ENCODE peak calls at places on chromosomes 11 and 22, in seven cellular contexts. I is brain microvascular endothelial cell, W is AG04449, Q is neural crest cell, H is GM10248, J is HL-60, X is lower lobe of right lung. T is an unnamed sample.

GRCh38 chr22:21624120-21624879 is 5.5 kb downstream of the YDJC start:
- DNase-seq in W (no peak), J (no peak), Q (peak; percentile 33), I (no peak), H (no peak), X (no peak), T (peak; percentile 68)

GRCh38 chr22:49209452-49210195 is 618.0 kb downstream of the BRD1 start:
- DNase-seq in W (no peak), X (peak; percentile 39), I (no peak), H (no peak), Q (no peak), J (no peak), T (no peak)

GRCh38 chr22:33188316-33188715 is 130.1 kb upstream of the SYN3 start:
- DNase-seq in X (no peak), J (no peak), W (no peak), Q (no peak), H (no peak), I (no peak), T (no peak)

GRCh38 chr22:24435861-24436351 is 8.5 kb downstream of the ADORA2A start:
- DNase-seq in H (no peak), Q (no peak), I (peak; percentile 27), W (no peak), X (no peak), J (no peak), T (no peak)

GRCh38 chr11:83185767-83186166 is 7.7 kb upstream of the ANKRD42 start:
- DNase-seq in X (no peak), Q (no peak), J (no peak), I (no peak), W (no peak), H (no peak), T (no peak)

GRCh38 chr22:28574159-28574788 is 105.4 kb downstream of the TTC28 start:
- DNase-seq in Q (no peak), W (no peak), J (no peak), H (no peak), X (no peak), I (no peak), T (no peak)

GRCh38 chr22:40898850-40899357 is 37.0 kb upstream of the DNAJB7 start:
- DNase-seq in Q (no peak), J (peak; percentile 14), X (no peak), H (peak; percentile 69), I (peak; percentile 43), W (no peak), T (no peak)

GRCh38 chr11:110531056-110531756 is 101.5 kb downstream of the FDX1 start:
- DNase-seq in I (no peak), H (no peak), X (no peak), Q (no peak), J (no peak), W (no peak), T (peak; percentile 58)

GRCh38 chr11:640021-640706 is 3.1 kb downstream of the DRD4 start:
- DNase-seq in H (no peak), J (no peak), W (no peak), Q (no peak), I (no peak), X (no peak), T (no peak)

GRCh38 chr11:72712168-72712721 is 38.0 kb upstream of the PDE2A start:
- DNase-seq in I (no peak), Q (no peak), W (no peak), J (no peak), H (no peak), X (peak; percentile 91), T (no peak)

GRCh38 chr11:3700910-3701309 is 29.7 kb upstream of the CHRNA10 start:
- DNase-seq in J (no peak), H (no peak), I (no peak), Q (no peak), X (no peak), W (no peak), T (no peak)

GRCh38 chr22:36757608-36758220 is 18.2 kb downstream of the IFT27 start:
- DNase-seq in I (peak; percentile 61), W (no peak), Q (peak; percentile 68), J (peak; percentile 57), X (peak; percentile 85), H (peak; percentile 82), T (peak; percentile 92)

GRCh38 chr11:96567193-96567592 is 177.4 kb downstream of the JRKL start:
- DNase-seq in Q (no peak), J (no peak), I (no peak), H (no peak), X (no peak), W (no peak), T (no peak)

GRCh38 chr11:64251986-64252837 is 882 bp downstream of the PLCB3 start:
- DNase-seq in I (no peak), X (peak; percentile 76), J (no peak), Q (no peak), W (no peak), H (peak; percentile 50), T (no peak)

GRCh38 chr11:1875093-1875785 is 16.5 kb downstream of the PRR33 start:
- DNase-seq in W (no peak), I (no peak), Q (no peak), X (peak; percentile 37), J (no peak), H (no peak), T (peak; percentile 34)

GRCh38 chr11:6962141-6962540 is 35.9 kb downstream of the ZNF215 start:
- DNase-seq in W (no peak), J (no peak), H (no peak), X (no peak), I (no peak), Q (no peak), T (no peak)

GRCh38 chr11:61833478-61833877 is 5.4 kb downstream of the FADS2 start:
- DNase-seq in I (no peak), X (no peak), Q (no peak), H (no peak), J (no peak), W (no peak), T (no peak)

GRCh38 chr22:23184764-23185113 is 4.4 kb downstream of the BCR start:
- DNase-seq in X (no peak), Q (no peak), W (no peak), J (no peak), I (no peak), H (no peak), T (no peak)

GRCh38 chr11:57357827-57358226 is 19.7 kb downstream of the P2RX3 start:
- DNase-seq in Q (no peak), W (no peak), I (no peak), H (no peak), J (no peak), X (no peak), T (no peak)

GRCh38 chr11:115674176-115674575 is 170.0 kb upstream of the CADM1 start:
- DNase-seq in X (no peak), Q (no peak), W (no peak), I (no peak), H (no peak), J (no peak), T (no peak)

GRCh38 chr11:65274734-65275682 is 13.2 kb downstream of the POLA2 start:
- DNase-seq in X (peak; percentile 62), H (peak; percentile 55), I (peak; percentile 97), J (no peak), W (peak; percentile 92), Q (peak; percentile 48), T (peak; percentile 70)

GRCh38 chr11:57150454-57150917 is 31.3 kb upstream of the LRRC55 start:
- DNase-seq in I (peak; percentile 62), J (no peak), Q (no peak), X (no peak), H (no peak), W (no peak), T (no peak)

GRCh38 chr11:129950319-129951034 is 52.2 kb downstream of the PRDM10 start:
- DNase-seq in Q (no peak), J (peak; percentile 71), X (peak; percentile 65), W (no peak), H (no peak), I (no peak), T (no peak)

GRCh38 chr22:40487663-40488249 is 117.4 kb downstream of the SGSM3 start:
- DNase-seq in W (no peak), Q (no peak), X (no peak), J (no peak), H (peak; percentile 43), I (no peak), T (no peak)

GRCh38 chr11:64734786-64735761 is 8.9 kb downstream of the RASGRP2 start:
- DNase-seq in Q (no peak), H (no peak), J (no peak), X (no peak), I (no peak), W (no peak), T (no peak)

GRCh38 chr11:82733444-82734119 is at the start of gene FAM181B:
- DNase-seq in H (peak; percentile 23), W (no peak), X (no peak), J (no peak), I (peak; percentile 6), Q (peak; percentile 70), T (peak; percentile 87)

GRCh38 chr11:78961186-78961782 is 386.6 kb upstream of the NARS2 start:
- DNase-seq in X (peak; percentile 48), I (no peak), Q (no peak), W (no peak), J (no peak), H (no peak), T (peak; percentile 33)

DNA sequence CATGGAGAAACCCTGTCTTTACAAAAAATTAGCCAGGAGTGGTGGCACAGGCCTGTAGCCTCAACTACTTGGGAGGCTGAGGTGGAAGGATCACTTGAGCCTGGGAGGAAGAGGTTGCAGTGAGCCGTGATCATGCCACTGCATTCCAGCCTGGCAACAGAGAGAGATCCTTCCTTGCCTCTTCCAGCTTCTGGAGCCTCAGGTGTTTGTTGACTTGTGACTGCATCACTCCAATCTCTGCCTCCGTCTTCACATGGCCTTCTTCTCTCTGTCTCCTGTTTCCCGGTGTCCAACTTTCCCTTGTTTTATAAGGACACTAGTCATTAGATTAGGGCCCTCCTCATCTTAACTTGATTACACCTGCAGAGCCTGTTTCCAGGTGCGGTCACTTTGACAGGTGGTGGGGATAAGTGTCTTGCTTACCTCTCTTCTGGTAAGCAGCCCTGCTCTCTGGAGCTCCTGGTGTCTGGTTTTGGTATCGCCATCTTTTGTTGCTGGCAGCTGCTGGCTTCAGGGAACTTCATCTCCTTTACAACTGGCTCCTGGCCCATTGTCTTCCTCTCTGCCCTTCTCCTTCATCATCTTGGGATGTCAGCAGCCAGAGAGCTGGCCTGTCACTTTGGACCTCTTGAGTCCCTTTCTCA is 8.2 kb upstream of the USP2 start:
- DNase-seq in Q (no peak), X (no peak), W (no peak), I (no peak), H (peak; percentile 41), J (no peak), T (no peak)
- TF ChIP-seq CTCF in Q (peak; percentile 53), X (peak; percentile 13), W (peak; percentile 36), I (peak; percentile 71), H (peak; percentile 14), J (peak; percentile 40), T (peak; percentile 32)

GRCh38 chr11:26106713-26107112 is 225.2 kb upstream of the ANO3 start:
- DNase-seq in X (no peak), W (no peak), Q (no peak), H (no peak), J (no peak), I (no peak), T (no peak)
- TF ChIP-seq CTCF in X (no peak), W (no peak), Q (no peak), H (no peak), J (no peak), I (no peak), T (no peak)

GRCh38 chr11:125887373-125888324 is at the start of gene HYLS1:
- DNase-seq in H (peak; percentile 93), Q (peak; percentile 77), X (peak; percentile 96), W (peak; percentile 85), I (peak; percentile 96), J (peak; percentile 78), T (peak; percentile 95)
- TF ChIP-seq CTCF in H (peak; percentile 40), Q (peak; percentile 25), X (no peak), W (no peak), I (peak; percentile 35), J (no peak), T (no peak)

GRCh38 chr11:102214623-102215022 is 102.7 kb upstream of the BIRC3 start:
- DNase-seq in H (no peak), Q (no peak), X (no peak), I (no peak), J (no peak), W (no peak), T (no peak)
- TF ChIP-seq CTCF in H (no peak), Q (no peak), X (no peak), I (no peak), J (no peak), W (no peak), T (no peak)